ENCODE peak calls at places on chromosome 20, in four cellular contexts. One of them, this sample, is unnamed.

GRCh38 chr20:11921326-11921725 is 3.6 kb downstream of the BTBD3 start:
- DNase-seq in HepG2: no peak
- DNase-seq in foreskin fibroblast: peak
- DNase-seq in glutamatergic neuron: peak
- DNase-seq in this sample: no peak

GRCh38 chr20:15061955-15062354 is 724.5 kb upstream of the FLRT3 start:
- DNase-seq in HepG2: peak
- DNase-seq in foreskin fibroblast: no peak
- DNase-seq in glutamatergic neuron: no peak
- DNase-seq in this sample: peak

GRCh38 chr20:37737806-37738442 is 44.1 kb downstream of the CTNNBL1 start:
- DNase-seq in HepG2: no peak
- DNase-seq in foreskin fibroblast: no peak
- DNase-seq in glutamatergic neuron: no peak
- DNase-seq in this sample: no peak

GRCh38 chr20:25259788-25260254 is 11.9 kb downstream of the PYGB start:
- DNase-seq in HepG2: no peak
- DNase-seq in foreskin fibroblast: no peak
- DNase-seq in glutamatergic neuron: no peak
- DNase-seq in this sample: no peak

GRCh38 chr20:23963941-23964340 is 24.6 kb downstream of the GGTLC1 start:
- DNase-seq in HepG2: no peak
- DNase-seq in foreskin fibroblast: no peak
- DNase-seq in glutamatergic neuron: no peak
- DNase-seq in this sample: no peak

GRCh38 chr20:37007898-37008649 is 56.6 kb upstream of the SAMHD1 start:
- DNase-seq in HepG2: peak
- DNase-seq in foreskin fibroblast: peak
- DNase-seq in glutamatergic neuron: no peak
- DNase-seq in this sample: no peak

GRCh38 chr20:58627212-58628072 is 23.6 kb upstream of the STX16 start:
- DNase-seq in HepG2: no peak
- DNase-seq in foreskin fibroblast: no peak
- DNase-seq in glutamatergic neuron: no peak
- DNase-seq in this sample: no peak

GRCh38 chr20:51335329-51335841 is 207.1 kb downstream of the NFATC2 start:
- DNase-seq in HepG2: no peak
- DNase-seq in foreskin fibroblast: peak
- DNase-seq in glutamatergic neuron: no peak
- DNase-seq in this sample: no peak

GRCh38 chr20:62051901-62052255 is 13.8 kb downstream of the TAF4 start:
- DNase-seq in HepG2: no peak
- DNase-seq in foreskin fibroblast: no peak
- DNase-seq in glutamatergic neuron: no peak
- DNase-seq in this sample: no peak
- TF ChIP-seq CTCF in HepG2: no peak
- TF ChIP-seq CTCF in foreskin fibroblast: no peak
- TF ChIP-seq CTCF in glutamatergic neuron: no peak
- TF ChIP-seq CTCF in this sample: no peak

GRCh38 chr20:22523128-22523498 is 61.3 kb downstream of the FOXA2 start:
- DNase-seq in HepG2: no peak
- DNase-seq in foreskin fibroblast: no peak
- DNase-seq in glutamatergic neuron: no peak
- DNase-seq in this sample: no peak
- TF ChIP-seq CTCF in HepG2: no peak
- TF ChIP-seq CTCF in foreskin fibroblast: no peak
- TF ChIP-seq CTCF in glutamatergic neuron: no peak
- TF ChIP-seq CTCF in this sample: no peak

GRCh38 chr20:64223526-64224067 is 32.0 kb upstream of the PCMTD2 start:
- DNase-seq in HepG2: peak
- DNase-seq in foreskin fibroblast: peak
- DNase-seq in glutamatergic neuron: peak
- DNase-seq in this sample: peak
- TF ChIP-seq CTCF in HepG2: peak
- TF ChIP-seq CTCF in foreskin fibroblast: peak
- TF ChIP-seq CTCF in glutamatergic neuron: peak
- TF ChIP-seq CTCF in this sample: peak

GRCh38 chr20:10489853-10490627 is 54.9 kb downstream of the SLX4IP start:
- DNase-seq in HepG2: no peak
- DNase-seq in foreskin fibroblast: no peak
- DNase-seq in glutamatergic neuron: no peak
- DNase-seq in this sample: no peak

GRCh38 chr20:10490706-10491105 is 55.6 kb downstream of the SLX4IP start:
- DNase-seq in HepG2: no peak
- DNase-seq in foreskin fibroblast: no peak
- DNase-seq in glutamatergic neuron: no peak
- DNase-seq in this sample: no peak

GRCh38 chr20:10492065-10492464 is 57.0 kb downstream of the SLX4IP start:
- DNase-seq in HepG2: no peak
- DNase-seq in foreskin fibroblast: peak
- DNase-seq in glutamatergic neuron: no peak
- DNase-seq in this sample: no peak

GRCh38 chr20:10495173-10495572 is 60.1 kb downstream of the SLX4IP start:
- DNase-seq in HepG2: no peak
- DNase-seq in foreskin fibroblast: no peak
- DNase-seq in glutamatergic neuron: no peak
- DNase-seq in this sample: no peak

DNA sequence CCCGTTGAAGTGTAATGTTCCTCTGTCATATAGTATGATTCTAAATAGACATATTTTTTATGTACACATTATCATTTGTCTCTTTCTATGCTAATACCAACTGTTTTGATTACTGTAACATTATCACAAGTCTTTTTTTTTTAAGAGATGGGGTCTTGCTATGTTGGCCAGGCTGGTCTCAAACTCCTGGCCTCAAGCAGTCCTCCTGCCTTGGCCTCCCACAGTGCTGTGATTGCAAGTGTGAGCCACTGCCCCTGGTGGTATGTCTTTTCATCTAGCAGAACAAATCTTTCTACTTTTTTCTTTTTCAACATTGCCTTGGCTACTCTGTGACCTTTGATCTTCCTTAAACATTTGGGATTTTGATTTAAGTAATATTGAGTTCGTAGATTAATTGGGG is 57.7 kb downstream of the SLX4IP start:
- DNase-seq in HepG2: no peak
- DNase-seq in foreskin fibroblast: no peak
- DNase-seq in glutamatergic neuron: no peak
- DNase-seq in this sample: no peak
- TF ChIP-seq CTCF in HepG2: no peak
- TF ChIP-seq CTCF in foreskin fibroblast: no peak
- TF ChIP-seq CTCF in glutamatergic neuron: no peak
- TF ChIP-seq CTCF in this sample: no peak

GRCh38 chr20:376750-377149 is 3.8 kb upstream of the TRIB3 start:
- DNase-seq in HepG2: no peak
- DNase-seq in foreskin fibroblast: no peak
- DNase-seq in glutamatergic neuron: no peak
- DNase-seq in this sample: no peak
- TF ChIP-seq CTCF in HepG2: no peak
- TF ChIP-seq CTCF in foreskin fibroblast: no peak
- TF ChIP-seq CTCF in glutamatergic neuron: no peak
- TF ChIP-seq CTCF in this sample: no peak

GRCh38 chr20:46312075-46312944 is 4.0 kb upstream of the CDH22 start:
- DNase-seq in HepG2: peak
- DNase-seq in foreskin fibroblast: peak
- DNase-seq in glutamatergic neuron: peak
- DNase-seq in this sample: peak
- TF ChIP-seq CTCF in HepG2: peak
- TF ChIP-seq CTCF in foreskin fibroblast: no peak
- TF ChIP-seq CTCF in glutamatergic neuron: no peak
- TF ChIP-seq CTCF in this sample: peak

GRCh38 chr20:33899106-33899505 is 88.0 kb downstream of the CHMP4B start:
- DNase-seq in HepG2: no peak
- DNase-seq in foreskin fibroblast: no peak
- DNase-seq in glutamatergic neuron: no peak
- DNase-seq in this sample: no peak

GRCh38 chr20:33894798-33895197 is 83.7 kb downstream of the CHMP4B start:
- DNase-seq in HepG2: no peak
- DNase-seq in foreskin fibroblast: peak
- DNase-seq in glutamatergic neuron: no peak
- DNase-seq in this sample: no peak

GRCh38 chr20:33896509-33896908 is 85.4 kb downstream of the CHMP4B start:
- DNase-seq in HepG2: no peak
- DNase-seq in foreskin fibroblast: peak
- DNase-seq in glutamatergic neuron: no peak
- DNase-seq in this sample: no peak

GRCh38 chr20:33900515-33901131 is 89.5 kb downstream of the CHMP4B start:
- DNase-seq in HepG2: no peak
- DNase-seq in foreskin fibroblast: no peak
- DNase-seq in glutamatergic neuron: no peak
- DNase-seq in this sample: no peak

DNA sequence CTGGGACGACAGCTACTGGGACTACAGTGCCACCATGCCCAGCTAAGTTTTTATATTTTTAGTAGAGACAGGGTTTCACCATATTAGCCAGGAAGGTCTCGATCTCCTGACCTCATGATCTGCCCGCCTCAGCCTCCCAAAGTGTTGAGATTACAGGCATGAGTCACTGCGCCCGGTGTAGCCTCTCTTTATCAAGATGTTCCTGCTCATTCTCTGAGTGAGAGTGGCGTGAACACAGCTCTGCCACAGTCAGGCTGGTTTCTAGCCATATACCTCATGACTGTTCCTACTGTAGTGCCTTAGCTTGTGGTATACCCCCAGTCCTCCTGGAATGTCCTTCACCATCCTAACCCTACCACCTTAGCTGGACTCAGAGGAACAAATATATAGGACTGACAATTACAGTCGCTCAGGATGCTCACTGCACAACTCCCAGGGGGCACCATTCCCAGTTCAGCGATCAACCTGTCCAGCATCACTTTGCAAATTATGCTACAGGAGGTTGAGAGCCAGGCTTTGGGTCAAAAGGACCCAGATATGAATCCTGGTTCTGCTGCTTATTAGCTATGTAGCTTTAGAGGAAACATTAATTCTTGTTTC is 86.3 kb downstream of the CHMP4B start:
- DNase-seq in HepG2: no peak
- DNase-seq in foreskin fibroblast: no peak
- DNase-seq in glutamatergic neuron: no peak
- DNase-seq in this sample: no peak
- TF ChIP-seq CTCF in HepG2: peak
- TF ChIP-seq CTCF in foreskin fibroblast: no peak
- TF ChIP-seq CTCF in glutamatergic neuron: no peak
- TF ChIP-seq CTCF in this sample: no peak

DNA sequence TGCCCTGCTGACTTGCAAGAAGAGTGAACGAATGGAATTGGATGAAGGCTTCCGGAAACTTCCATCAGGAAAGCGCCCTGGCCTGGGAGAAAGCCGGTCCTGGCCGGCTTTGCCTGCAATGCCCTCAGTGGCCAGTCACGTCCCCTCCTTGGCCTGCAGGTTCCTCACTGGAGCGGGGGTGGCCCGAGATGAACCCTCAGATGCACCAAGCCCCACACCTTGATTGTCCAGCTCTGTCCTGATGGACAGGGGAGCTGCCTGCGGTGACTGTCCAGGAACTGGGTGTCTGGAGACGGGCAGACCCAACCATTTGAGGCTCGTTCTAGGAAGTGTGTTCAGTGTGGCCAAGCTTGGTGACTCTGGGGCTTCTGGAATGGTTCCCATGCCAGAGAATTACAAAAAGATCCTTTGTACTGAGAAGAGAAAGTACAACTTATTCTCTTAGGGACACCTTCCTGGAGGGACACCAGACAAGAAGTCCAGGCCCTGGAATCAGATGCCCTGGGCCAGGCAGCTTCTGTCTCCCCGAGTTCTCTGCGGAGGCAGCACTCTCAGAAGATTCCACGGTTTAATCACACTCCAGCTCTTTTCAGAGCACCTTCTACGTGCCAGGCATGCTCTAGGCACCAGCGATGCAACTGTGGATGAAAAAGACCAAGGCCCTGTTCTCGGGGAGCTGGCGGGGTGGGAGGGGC is 17.1 kb upstream of the SULF2 start:
- DNase-seq in HepG2: no peak
- DNase-seq in foreskin fibroblast: no peak
- DNase-seq in glutamatergic neuron: no peak
- DNase-seq in this sample: no peak
- TF ChIP-seq CTCF in HepG2: no peak
- TF ChIP-seq CTCF in foreskin fibroblast: no peak
- TF ChIP-seq CTCF in glutamatergic neuron: no peak
- TF ChIP-seq CTCF in this sample: no peak

DNA sequence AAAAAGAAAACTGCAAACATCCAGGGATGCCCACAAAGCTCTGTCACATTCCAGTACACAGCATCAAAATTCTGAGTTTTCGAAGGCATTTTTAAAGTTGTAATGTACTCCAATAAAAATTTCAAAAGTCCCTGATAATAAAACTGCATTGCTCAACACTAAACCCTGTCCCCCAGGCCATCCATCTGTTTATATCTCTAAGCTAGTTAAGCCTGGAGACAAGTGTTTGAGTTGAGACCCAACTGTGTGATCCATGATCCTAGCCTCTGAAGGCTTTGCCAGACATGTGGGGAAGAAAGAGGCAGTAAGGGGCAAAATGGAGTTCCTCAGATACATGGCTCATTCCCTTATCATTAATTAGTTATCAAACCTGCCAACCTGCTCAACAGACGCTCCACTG is 198.4 kb downstream of the ISM1 start:
- DNase-seq in HepG2: no peak
- DNase-seq in foreskin fibroblast: no peak
- DNase-seq in glutamatergic neuron: no peak
- DNase-seq in this sample: no peak
- TF ChIP-seq CTCF in HepG2: no peak
- TF ChIP-seq CTCF in foreskin fibroblast: no peak
- TF ChIP-seq CTCF in glutamatergic neuron: no peak
- TF ChIP-seq CTCF in this sample: no peak

GRCh38 chr20:53190225-53190624 is 218.1 kb downstream of the TSHZ2 start:
- DNase-seq in HepG2: no peak
- DNase-seq in foreskin fibroblast: no peak
- DNase-seq in glutamatergic neuron: no peak
- DNase-seq in this sample: no peak

GRCh38 chr20:53187402-53187801 is 215.2 kb downstream of the TSHZ2 start:
- DNase-seq in HepG2: no peak
- DNase-seq in foreskin fibroblast: no peak
- DNase-seq in glutamatergic neuron: no peak
- DNase-seq in this sample: no peak

GRCh38 chr20:53181866-53182376 is 209.8 kb downstream of the TSHZ2 start:
- DNase-seq in HepG2: no peak
- DNase-seq in foreskin fibroblast: no peak
- DNase-seq in glutamatergic neuron: no peak
- DNase-seq in this sample: no peak

GRCh38 chr20:53183181-53183580 is 211.0 kb downstream of the TSHZ2 start:
- DNase-seq in HepG2: no peak
- DNase-seq in foreskin fibroblast: no peak
- DNase-seq in glutamatergic neuron: no peak
- DNase-seq in this sample: no peak

GRCh38 chr20:53186630-53187029 is 214.5 kb downstream of the TSHZ2 start:
- DNase-seq in HepG2: no peak
- DNase-seq in foreskin fibroblast: no peak
- DNase-seq in glutamatergic neuron: no peak
- DNase-seq in this sample: peak
- TF ChIP-seq CTCF in HepG2: no peak
- TF ChIP-seq CTCF in foreskin fibroblast: no peak
- TF ChIP-seq CTCF in glutamatergic neuron: no peak
- TF ChIP-seq CTCF in this sample: peak